ENCODE peak calls at places on chromosomes 4 and X, in nine cellular contexts. B, W, A, P, J, Z, Q, G and I are unnamed samples.

GRCh38 chr4:188297873-188298272 is 158.6 kb downstream of the TRIML1 start:
- DNase-seq in B (no peak), W (no peak), A (no peak), P (peak), J (no peak), Z (no peak), Q (no peak), G (no peak), I (peak)

GRCh38 chr4:53863163-53863562 is 201.2 kb downstream of the CHIC2 start:
- DNase-seq in B (no peak), W (no peak), A (no peak), P (no peak), J (no peak), Z (no peak), Q (no peak), G (no peak), I (peak)

GRCh38 chr4:106670911-106671310 is 302.3 kb upstream of the GIMD1 start:
- DNase-seq in B (no peak), W (no peak), A (no peak), P (no peak), J (no peak), Z (no peak), Q (no peak), G (no peak), I (no peak)

GRCh38 chr4:84722720-84723119 is 139.8 kb downstream of the CDS1 start:
- DNase-seq in B (no peak), W (no peak), A (no peak), P (no peak), J (no peak), Z (no peak), Q (no peak), G (no peak), I (no peak)

GRCh38 chrX:15376956-15377355 is 7.3 kb downstream of the VEGFD start:
- DNase-seq in B (no peak), W (no peak), A (no peak), P (no peak), J (no peak), Z (no peak), Q (no peak), G (no peak), I (peak)

GRCh38 chr4:168707205-168707604 is 210.4 kb downstream of the PALLD start:
- DNase-seq in B (no peak), W (no peak), A (no peak), P (no peak), J (no peak), Z (no peak), Q (no peak), G (no peak), I (no peak)

GRCh38 chrX:50469206-50469605 is 1.4 kb downstream of the DGKK start:
- DNase-seq in B (no peak), W (no peak), A (no peak), P (no peak), J (no peak), Z (no peak), Q (peak), G (no peak), I (no peak)

GRCh38 chr4:1641671-1642070 is 42.4 kb downstream of the FAM53A start:
- DNase-seq in B (no peak), W (no peak), A (no peak), P (no peak), J (no peak), Z (no peak), Q (peak), G (no peak), I (no peak)

GRCh38 chrX:121000589-121000988 is 15.0 kb upstream of the CT47A1 start:
- DNase-seq in B (no peak), W (no peak), A (no peak), P (peak), J (no peak), Z (peak), Q (no peak), G (no peak), I (no peak)

GRCh38 chr4:45350438-45350837 is 624.1 kb upstream of the GNPDA2 start:
- DNase-seq in B (no peak), W (no peak), A (peak), P (peak), J (no peak), Z (no peak), Q (no peak), G (no peak), I (no peak)

GRCh38 chr4:10173754-10174749 is 57.5 kb upstream of the WDR1 start:
- DNase-seq in B (peak), W (no peak), A (no peak), P (no peak), J (no peak), Z (no peak), Q (no peak), G (peak), I (no peak)

GRCh38 chr4:160038560-160038959 is 935.7 kb downstream of the RAPGEF2 start:
- DNase-seq in B (no peak), W (no peak), A (no peak), P (no peak), J (no peak), Z (no peak), Q (no peak), G (no peak), I (no peak)

GRCh38 chr4:111977419-111977965 is 167.8 kb upstream of the FAM241A start:
- DNase-seq in B (peak), W (no peak), A (no peak), P (no peak), J (no peak), Z (no peak), Q (no peak), G (no peak), I (no peak)

GRCh38 chrX:67749536-67749935 is 205.7 kb downstream of the AR start:
- DNase-seq in B (no peak), W (no peak), A (no peak), P (no peak), J (no peak), Z (no peak), Q (no peak), G (no peak), I (no peak)

GRCh38 chrX:39681885-39682284 is 415.9 kb downstream of the BCOR start:
- DNase-seq in B (no peak), W (no peak), A (no peak), P (no peak), J (no peak), Z (no peak), Q (peak), G (no peak), I (no peak)

GRCh38 chr4:149911371-149911770 is 95.7 kb upstream of the IQCM start:
- DNase-seq in B (no peak), W (no peak), A (no peak), P (no peak), J (no peak), Z (no peak), Q (no peak), G (no peak), I (no peak)

GRCh38 chr4:138588501-138588900 is 346.4 kb upstream of the SLC7A11 start:
- DNase-seq in B (no peak), W (no peak), A (no peak), P (no peak), J (no peak), Z (no peak), Q (no peak), G (no peak), I (no peak)